ENCODE peak calls at places on chromosomes 12 and 14, in nine cellular contexts. O, D, X, M, I, R, W, K and J are unnamed samples.
A peak's percentile ranks its signal among the peaks of the same experiment; 100 is the strongest.

GRCh38 chr12:80470403-80470802 is 26.4 kb downstream of the PTPRQ start:
- DNase-seq in O (no peak), D (no peak), X (no peak), M (no peak), I (no peak), R (no peak), W (no peak), K (no peak), J (no peak)

GRCh38 chr12:132524405-132524804 is 34.5 kb downstream of the FBRSL1 start:
- DNase-seq in O (no peak), D (no peak), X (no peak), M (no peak), I (peak; percentile 90), R (no peak), W (no peak), K (no peak), J (no peak)

GRCh38 chr12:108633534-108634224 is at the start of gene SELPLG:
- DNase-seq in O (peak; percentile 84), D (no peak), X (no peak), M (peak; percentile 82), I (peak; percentile 69), R (no peak), W (no peak), K (no peak), J (peak; percentile 81)

GRCh38 chr12:39712334-39712733 is 92.7 kb upstream of the ABCD2 start:
- DNase-seq in O (no peak), D (no peak), X (no peak), M (no peak), I (no peak), R (no peak), W (no peak), K (no peak), J (no peak)

GRCh38 chr12:18431776-18432175 is 170.5 kb downstream of the PIK3C2G start:
- DNase-seq in O (no peak), D (no peak), X (no peak), M (no peak), I (no peak), R (no peak), W (no peak), K (no peak), J (no peak)

GRCh38 chr12:88856201-88856600 is 275.9 kb upstream of the KITLG start:
- DNase-seq in O (no peak), D (no peak), X (no peak), M (no peak), I (no peak), R (no peak), W (peak; percentile 84), K (no peak), J (no peak)

GRCh38 chr14:76868453-76869170 is 42.4 kb downstream of the LRRC74A start:
- DNase-seq in O (no peak), D (no peak), X (no peak), M (no peak), I (no peak), R (no peak), W (no peak), K (no peak), J (no peak)

GRCh38 chr12:68367903-68368302 is 35.7 kb upstream of the MDM1 start:
- DNase-seq in O (no peak), D (no peak), X (no peak), M (no peak), I (no peak), R (peak; percentile 26), W (no peak), K (no peak), J (no peak)

GRCh38 chr12:11941601-11942360 is 129.0 kb upstream of the BCL2L14 start:
- DNase-seq in O (no peak), D (no peak), X (no peak), M (no peak), I (peak; percentile 50), R (peak; percentile 81), W (no peak), K (no peak), J (no peak)

GRCh38 chr12:92393504-92393903 is 247.9 kb upstream of the BTG1 start:
- DNase-seq in O (no peak), D (no peak), X (no peak), M (no peak), I (no peak), R (no peak), W (no peak), K (no peak), J (no peak)

GRCh38 chr14:54275997-54276396 is 120.8 kb upstream of the CDKN3 start:
- DNase-seq in O (no peak), D (no peak), X (no peak), M (no peak), I (no peak), R (no peak), W (no peak), K (no peak), J (no peak)

GRCh38 chr12:124703852-124704251 is 136.4 kb upstream of the NCOR2 start:
- DNase-seq in O (no peak), D (no peak), X (no peak), M (no peak), I (no peak), R (no peak), W (peak; percentile 67), K (no peak), J (no peak)

GRCh38 chr14:94640721-94641631 is 28.8 kb downstream of the SERPINA3 start:
- DNase-seq in O (no peak), D (no peak), X (no peak), M (peak; percentile 71), I (peak; percentile 31), R (no peak), W (no peak), K (peak; percentile 7), J (peak; percentile 41)

GRCh38 chr12:55938826-55939501 is 8.0 kb downstream of the DGKA start:
- DNase-seq in O (no peak), D (no peak), X (no peak), M (no peak), I (no peak), R (no peak), W (no peak), K (no peak), J (no peak)

DNA sequence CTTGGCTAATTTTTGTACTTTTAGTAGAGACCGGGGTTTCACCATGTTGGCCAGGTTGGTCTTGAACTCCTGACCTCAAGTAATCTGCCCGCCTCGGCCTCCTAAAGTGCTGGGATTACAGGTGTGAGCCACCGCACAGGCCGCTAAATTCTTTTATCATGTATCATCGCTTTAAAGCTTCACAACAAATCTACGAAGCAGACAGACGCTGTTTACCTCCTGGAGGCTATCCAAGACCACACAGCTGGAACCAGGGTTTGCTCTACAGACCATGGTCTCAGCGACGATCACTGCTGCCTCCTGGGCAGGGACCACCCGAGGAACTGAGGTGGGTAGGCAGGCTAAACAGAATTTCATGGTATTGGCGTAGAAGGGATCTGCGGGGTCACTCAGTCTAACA is 27.2 kb downstream of the KRT80 start:
- DNase-seq in O (no peak), D (no peak), X (no peak), M (no peak), I (no peak), R (no peak), W (peak; percentile 43), K (no peak), J (no peak)
- TF ChIP-seq EP300 in O (no peak), D (no peak), X (no peak), M (no peak), I (no peak), R (no peak), W (no peak), K (no peak), J (no peak)

DNA sequence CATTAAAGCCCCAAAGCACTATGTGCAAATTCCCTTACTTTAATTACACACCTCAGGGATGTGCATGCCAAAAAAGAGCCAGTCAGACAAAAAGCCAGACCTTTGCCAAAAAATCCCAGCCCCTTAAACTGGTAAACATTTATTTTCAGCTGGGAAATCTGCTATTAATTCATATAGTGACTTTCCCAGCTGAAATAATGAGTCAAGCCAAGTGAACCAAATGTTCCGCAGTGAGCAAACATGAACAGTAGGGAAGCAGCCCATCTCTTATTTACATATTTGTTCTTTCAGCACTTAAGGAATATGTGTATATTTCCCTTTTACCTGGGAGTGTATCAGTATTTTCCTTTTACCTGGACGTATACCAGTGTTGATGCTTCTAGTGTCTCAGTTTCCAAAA is 44.0 kb upstream of the OTX2 start:
- DNase-seq in O (no peak), D (no peak), X (no peak), M (no peak), I (no peak), R (no peak), W (no peak), K (no peak), J (no peak)
- H3K27me3 ChIP-seq in O (peaks cover 3% of the 10 kb centered on the region), D (no peaks in the 10 kb centered on the region), X (peaks cover 7% of the 10 kb centered on the region), M (peaks cover 15% of the 10 kb centered on the region), I (peaks cover 21% of the 10 kb centered on the region), R (no peaks in the 10 kb centered on the region), W (peaks cover 5% of the 10 kb centered on the region), K (peaks cover 5% of the 10 kb centered on the region), J (no peaks in the 10 kb centered on the region)

GRCh38 chr14:68523994-68524725 is 268.7 kb downstream of the ZFP36L1 start:
- DNase-seq in O (no peak), D (no peak), X (no peak), M (no peak), I (no peak), R (peak; percentile 90), W (no peak), K (no peak), J (no peak)

GRCh38 chr14:68521952-68522509 is 270.8 kb downstream of the ZFP36L1 start:
- DNase-seq in O (no peak), D (no peak), X (no peak), M (peak; percentile 54), I (no peak), R (peak; percentile 88), W (no peak), K (no peak), J (no peak)

GRCh38 chr14:68521557-68521901 is 271.3 kb downstream of the ZFP36L1 start:
- DNase-seq in O (no peak), D (no peak), X (no peak), M (peak; percentile 26), I (no peak), R (no peak), W (peak; percentile 70), K (no peak), J (no peak)

GRCh38 chr14:68522510-68523325 is 270.1 kb downstream of the ZFP36L1 start:
- DNase-seq in O (no peak), D (peak; percentile 75), X (no peak), M (peak; percentile 41), I (no peak), R (peak; percentile 87), W (no peak), K (no peak), J (no peak)

GRCh38 chr14:68523326-68523610 is 269.6 kb downstream of the ZFP36L1 start:
- DNase-seq in O (no peak), D (no peak), X (no peak), M (no peak), I (no peak), R (no peak), W (no peak), K (no peak), J (no peak)
- H3K4me3 ChIP-seq in O (no peak overlapping the region), D (no peak overlapping the region), X (no peak overlapping the region), M (no peak overlapping the region), I (no peak overlapping the region), R (no peak overlapping the region), W (no peak overlapping the region), K (no peak overlapping the region), J (no peak overlapping the region)

DNA sequence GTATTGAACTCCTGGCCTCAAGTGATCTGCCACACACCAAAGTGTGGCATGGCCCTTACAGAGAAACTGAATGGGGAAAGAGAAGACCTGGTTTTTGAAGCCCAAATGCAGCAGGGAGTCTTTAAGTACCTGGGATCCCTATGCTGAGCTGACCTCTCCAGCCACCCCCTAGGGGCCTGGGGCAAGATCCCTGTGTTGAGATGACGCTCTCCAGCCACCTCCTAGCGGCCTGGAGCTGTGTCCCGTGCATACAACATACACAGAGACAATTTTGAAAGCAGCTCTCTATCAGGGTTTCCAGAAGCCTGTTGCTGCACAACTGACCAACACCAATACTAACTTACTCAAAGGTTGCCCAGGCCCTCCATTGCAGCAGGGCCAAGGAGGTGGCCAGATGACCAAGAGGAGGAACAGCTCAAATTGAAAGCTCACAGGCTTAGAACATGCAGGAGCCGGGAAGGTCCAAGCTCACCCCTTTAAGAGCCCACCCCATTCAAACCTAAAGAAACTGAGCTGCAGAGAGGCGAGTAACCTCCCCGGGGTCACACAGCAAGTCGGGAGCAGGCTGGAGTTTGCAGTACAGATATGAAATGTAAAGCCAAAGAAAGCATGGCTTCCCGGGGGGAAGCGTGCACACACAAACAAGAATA is 31.5 kb downstream of the TTC7B start:
- DNase-seq in O (no peak), D (no peak), X (no peak), M (peak; percentile 52), I (no peak), R (no peak), W (no peak), K (no peak), J (peak; percentile 17)
- TF ChIP-seq EP300 in O (no peak), D (no peak), X (no peak), M (no peak), I (no peak), R (no peak), W (no peak), K (no peak), J (no peak)